ENCODE peak calls at places on chromosome 3, in nine cellular contexts. One of them, this sample, is unnamed.

GRCh38 chr3:194450341-194450740 is 36.5 kb downstream of the ATP13A3 start:
- DNase-seq in activated T-helper 9 cell treated with anti-CD3 and anti-CD28 coated beads, Interleukin-2, amount 50 U/mL, for 16 hours: no peak
- DNase-seq in Right ventricle myocardium superior: no peak
- DNase-seq in ELF-1: no peak
- DNase-seq in caudate nucleus: no peak
- DNase-seq in cardiac fibroblast: no peak
- DNase-seq in hypothalamus: no peak
- DNase-seq in AG10803: no peak
- DNase-seq in neural crest cell: no peak
- DNase-seq in this sample: no peak

GRCh38 chr3:165185707-165186327 is 10.4 kb downstream of the SLITRK3 start:
- DNase-seq in activated T-helper 9 cell treated with anti-CD3 and anti-CD28 coated beads, Interleukin-2, amount 50 U/mL, for 16 hours: no peak
- DNase-seq in Right ventricle myocardium superior: no peak
- DNase-seq in ELF-1: peak; percentile 45
- DNase-seq in caudate nucleus: no peak
- DNase-seq in cardiac fibroblast: peak; percentile 74
- DNase-seq in hypothalamus: no peak
- DNase-seq in AG10803: peak; percentile 56
- DNase-seq in neural crest cell: peak; percentile 56
- DNase-seq in this sample: no peak

GRCh38 chr3:170423001-170423615 is 4.4 kb downstream of the CLDN11 start:
- DNase-seq in activated T-helper 9 cell treated with anti-CD3 and anti-CD28 coated beads, Interleukin-2, amount 50 U/mL, for 16 hours: no peak
- DNase-seq in Right ventricle myocardium superior: no peak
- DNase-seq in ELF-1: peak; percentile 11
- DNase-seq in caudate nucleus: no peak
- DNase-seq in cardiac fibroblast: no peak
- DNase-seq in hypothalamus: no peak
- DNase-seq in AG10803: no peak
- DNase-seq in neural crest cell: no peak
- DNase-seq in this sample: no peak

GRCh38 chr3:66400381-66401156 is 100.3 kb downstream of the LRIG1 start:
- DNase-seq in activated T-helper 9 cell treated with anti-CD3 and anti-CD28 coated beads, Interleukin-2, amount 50 U/mL, for 16 hours: no peak
- DNase-seq in Right ventricle myocardium superior: peak; percentile 30
- DNase-seq in ELF-1: no peak
- DNase-seq in caudate nucleus: no peak
- DNase-seq in cardiac fibroblast: no peak
- DNase-seq in hypothalamus: no peak
- DNase-seq in AG10803: no peak
- DNase-seq in neural crest cell: peak; percentile 59
- DNase-seq in this sample: no peak

GRCh38 chr3:104673981-104674380 is 692.7 kb upstream of the ALCAM start:
- DNase-seq in activated T-helper 9 cell treated with anti-CD3 and anti-CD28 coated beads, Interleukin-2, amount 50 U/mL, for 16 hours: no peak
- DNase-seq in Right ventricle myocardium superior: no peak
- DNase-seq in ELF-1: no peak
- DNase-seq in caudate nucleus: no peak
- DNase-seq in cardiac fibroblast: peak; percentile 44
- DNase-seq in hypothalamus: no peak
- DNase-seq in AG10803: no peak
- DNase-seq in neural crest cell: no peak
- DNase-seq in this sample: no peak

GRCh38 chr3:31724144-31724543 is 191.4 kb downstream of the STT3B start:
- DNase-seq in activated T-helper 9 cell treated with anti-CD3 and anti-CD28 coated beads, Interleukin-2, amount 50 U/mL, for 16 hours: no peak
- DNase-seq in Right ventricle myocardium superior: no peak
- DNase-seq in ELF-1: peak; percentile 66
- DNase-seq in caudate nucleus: no peak
- DNase-seq in cardiac fibroblast: no peak
- DNase-seq in hypothalamus: no peak
- DNase-seq in AG10803: no peak
- DNase-seq in neural crest cell: no peak
- DNase-seq in this sample: no peak

GRCh38 chr3:86921981-86922680 is 68.8 kb downstream of the VGLL3 start:
- DNase-seq in activated T-helper 9 cell treated with anti-CD3 and anti-CD28 coated beads, Interleukin-2, amount 50 U/mL, for 16 hours: no peak
- DNase-seq in Right ventricle myocardium superior: no peak
- DNase-seq in ELF-1: no peak
- DNase-seq in caudate nucleus: no peak
- DNase-seq in cardiac fibroblast: peak; percentile 36
- DNase-seq in hypothalamus: no peak
- DNase-seq in AG10803: peak; percentile 61
- DNase-seq in neural crest cell: no peak
- DNase-seq in this sample: no peak

GRCh38 chr3:14774431-14774830 is 44.3 kb upstream of the FGD5 start:
- DNase-seq in activated T-helper 9 cell treated with anti-CD3 and anti-CD28 coated beads, Interleukin-2, amount 50 U/mL, for 16 hours: no peak
- DNase-seq in Right ventricle myocardium superior: peak; percentile 22
- DNase-seq in ELF-1: no peak
- DNase-seq in caudate nucleus: no peak
- DNase-seq in cardiac fibroblast: no peak
- DNase-seq in hypothalamus: no peak
- DNase-seq in AG10803: no peak
- DNase-seq in neural crest cell: no peak
- DNase-seq in this sample: peak; percentile 48

GRCh38 chr3:57688291-57688690 is 4.6 kb downstream of the DENND6A start:
- DNase-seq in activated T-helper 9 cell treated with anti-CD3 and anti-CD28 coated beads, Interleukin-2, amount 50 U/mL, for 16 hours: no peak
- DNase-seq in Right ventricle myocardium superior: no peak
- DNase-seq in ELF-1: no peak
- DNase-seq in caudate nucleus: no peak
- DNase-seq in cardiac fibroblast: no peak
- DNase-seq in hypothalamus: no peak
- DNase-seq in AG10803: no peak
- DNase-seq in neural crest cell: no peak
- DNase-seq in this sample: no peak

This sample was measured in spleen.